ENCODE peak calls at places on chromosome 18, in nine cellular contexts. One of them, this sample, is unnamed.

GRCh38 chr18:65352183-65352582 is 398.6 kb upstream of the CDH7 start:
- DNase-seq in Peyer's patch: no peak
- DNase-seq in mammary epithelial cell: no peak
- DNase-seq in cardiac muscle cell: no peak
- DNase-seq in choroid plexus epithelial cell: no peak
- DNase-seq in heart left ventricle: no peak
- DNase-seq in fibroblast of lung: peak
- DNase-seq in lower leg skin: no peak
- DNase-seq in tibial artery: no peak
- DNase-seq in this sample: no peak

GRCh38 chr18:79360933-79361332 is 34.8 kb upstream of the NFATC1 start:
- DNase-seq in heart left ventricle: no peak
- DNase-seq in fibroblast of lung: no peak
- DNase-seq in cardiac muscle cell: no peak
- DNase-seq in Peyer's patch: no peak
- DNase-seq in choroid plexus epithelial cell: no peak
- DNase-seq in lower leg skin: no peak
- DNase-seq in mammary epithelial cell: no peak
- DNase-seq in tibial artery: no peak
- DNase-seq in this sample: no peak

GRCh38 chr18:70390366-70391090 is 101.7 kb downstream of the SOCS6 start:
- DNase-seq in choroid plexus epithelial cell: no peak
- DNase-seq in fibroblast of lung: no peak
- DNase-seq in tibial artery: no peak
- DNase-seq in Peyer's patch: no peak
- DNase-seq in mammary epithelial cell: no peak
- DNase-seq in cardiac muscle cell: no peak
- DNase-seq in lower leg skin: no peak
- DNase-seq in heart left ventricle: no peak
- DNase-seq in this sample: peak

GRCh38 chr18:39969813-39970494 is 1985.1 kb upstream of the PIK3C3 start:
- DNase-seq in fibroblast of lung: no peak
- DNase-seq in mammary epithelial cell: no peak
- DNase-seq in tibial artery: no peak
- DNase-seq in cardiac muscle cell: no peak
- DNase-seq in Peyer's patch: no peak
- DNase-seq in heart left ventricle: no peak
- DNase-seq in lower leg skin: no peak
- DNase-seq in choroid plexus epithelial cell: peak
- DNase-seq in this sample: no peak

GRCh38 chr18:79397288-79397829 is 1.6 kb downstream of the NFATC1 start:
- DNase-seq in cardiac muscle cell: no peak
- DNase-seq in choroid plexus epithelial cell: no peak
- DNase-seq in Peyer's patch: peak
- DNase-seq in tibial artery: peak
- DNase-seq in lower leg skin: no peak
- DNase-seq in mammary epithelial cell: no peak
- DNase-seq in heart left ventricle: no peak
- DNase-seq in fibroblast of lung: no peak
- DNase-seq in this sample: no peak

GRCh38 chr18:56351911-56352502 is 286.4 kb downstream of the TXNL1 start:
- DNase-seq in heart left ventricle: no peak
- DNase-seq in fibroblast of lung: no peak
- DNase-seq in cardiac muscle cell: no peak
- DNase-seq in tibial artery: no peak
- DNase-seq in Peyer's patch: no peak
- DNase-seq in mammary epithelial cell: peak
- DNase-seq in lower leg skin: no peak
- DNase-seq in choroid plexus epithelial cell: no peak
- DNase-seq in this sample: peak

GRCh38 chr18:53101719-53102118 is 761.7 kb downstream of the DCC start:
- DNase-seq in mammary epithelial cell: no peak
- DNase-seq in fibroblast of lung: no peak
- DNase-seq in choroid plexus epithelial cell: no peak
- DNase-seq in Peyer's patch: no peak
- DNase-seq in tibial artery: no peak
- DNase-seq in cardiac muscle cell: peak
- DNase-seq in lower leg skin: no peak
- DNase-seq in heart left ventricle: no peak
- DNase-seq in this sample: no peak

GRCh38 chr18:63949068-63949737 is at the start of gene HMSD:
- DNase-seq in cardiac muscle cell: peak
- DNase-seq in fibroblast of lung: peak
- DNase-seq in heart left ventricle: peak
- DNase-seq in mammary epithelial cell: peak
- DNase-seq in lower leg skin: peak
- DNase-seq in choroid plexus epithelial cell: peak
- DNase-seq in tibial artery: no peak
- DNase-seq in Peyer's patch: peak
- DNase-seq in this sample: peak

GRCh38 chr18:55421612-55422381 is 166.2 kb downstream of the TCF4 start:
- DNase-seq in fibroblast of lung: peak
- DNase-seq in tibial artery: no peak
- DNase-seq in choroid plexus epithelial cell: no peak
- DNase-seq in cardiac muscle cell: no peak
- DNase-seq in Peyer's patch: no peak
- DNase-seq in heart left ventricle: peak
- DNase-seq in lower leg skin: no peak
- DNase-seq in mammary epithelial cell: peak
- DNase-seq in this sample: peak

GRCh38 chr18:54828986-54829385 is 709 bp downstream of the RAB27B start:
- DNase-seq in fibroblast of lung: no peak
- DNase-seq in lower leg skin: no peak
- DNase-seq in tibial artery: no peak
- DNase-seq in Peyer's patch: no peak
- DNase-seq in mammary epithelial cell: no peak
- DNase-seq in heart left ventricle: no peak
- DNase-seq in choroid plexus epithelial cell: peak
- DNase-seq in cardiac muscle cell: no peak
- DNase-seq in this sample: no peak

GRCh38 chr18:36284671-36285295 is 12.7 kb upstream of the FHOD3 start:
- DNase-seq in fibroblast of lung: peak
- DNase-seq in cardiac muscle cell: peak
- DNase-seq in mammary epithelial cell: peak
- DNase-seq in tibial artery: no peak
- DNase-seq in choroid plexus epithelial cell: peak
- DNase-seq in lower leg skin: no peak
- DNase-seq in heart left ventricle: no peak
- DNase-seq in Peyer's patch: peak
- DNase-seq in this sample: peak

GRCh38 chr18:44848931-44849330 is 168.2 kb downstream of the SETBP1 start:
- DNase-seq in Peyer's patch: no peak
- DNase-seq in fibroblast of lung: peak
- DNase-seq in mammary epithelial cell: no peak
- DNase-seq in cardiac muscle cell: no peak
- DNase-seq in tibial artery: no peak
- DNase-seq in lower leg skin: no peak
- DNase-seq in choroid plexus epithelial cell: peak
- DNase-seq in heart left ventricle: peak
- DNase-seq in this sample: no peak

GRCh38 chr18:76363451-76364120 is 131.5 kb downstream of the ZNF516 start:
- DNase-seq in mammary epithelial cell: no peak
- DNase-seq in fibroblast of lung: peak
- DNase-seq in heart left ventricle: no peak
- DNase-seq in cardiac muscle cell: no peak
- DNase-seq in tibial artery: no peak
- DNase-seq in lower leg skin: peak
- DNase-seq in choroid plexus epithelial cell: peak
- DNase-seq in Peyer's patch: no peak
- DNase-seq in this sample: peak

GRCh38 chr18:55868909-55869308 is 280.9 kb upstream of the TCF4 start:
- DNase-seq in Peyer's patch: no peak
- DNase-seq in lower leg skin: no peak
- DNase-seq in cardiac muscle cell: no peak
- DNase-seq in mammary epithelial cell: peak
- DNase-seq in fibroblast of lung: peak
- DNase-seq in choroid plexus epithelial cell: peak
- DNase-seq in tibial artery: no peak
- DNase-seq in heart left ventricle: no peak
- DNase-seq in this sample: no peak

GRCh38 chr18:48161201-48161910 is 230.9 kb upstream of the SMAD2 start:
- DNase-seq in mammary epithelial cell: peak
- DNase-seq in heart left ventricle: peak
- DNase-seq in lower leg skin: peak
- DNase-seq in tibial artery: peak
- DNase-seq in fibroblast of lung: peak
- DNase-seq in cardiac muscle cell: peak
- DNase-seq in choroid plexus epithelial cell: peak
- DNase-seq in Peyer's patch: peak
- DNase-seq in this sample: peak

GRCh38 chr18:48159816-48160215 is 229.4 kb upstream of the SMAD2 start:
- DNase-seq in tibial artery: peak
- DNase-seq in choroid plexus epithelial cell: no peak
- DNase-seq in mammary epithelial cell: peak
- DNase-seq in fibroblast of lung: no peak
- DNase-seq in heart left ventricle: no peak
- DNase-seq in Peyer's patch: no peak
- DNase-seq in cardiac muscle cell: no peak
- DNase-seq in lower leg skin: peak
- DNase-seq in this sample: no peak

GRCh38 chr18:48161911-48162698 is 231.6 kb upstream of the SMAD2 start:
- DNase-seq in Peyer's patch: no peak
- DNase-seq in fibroblast of lung: no peak
- DNase-seq in tibial artery: no peak
- DNase-seq in lower leg skin: peak
- DNase-seq in heart left ventricle: peak
- DNase-seq in cardiac muscle cell: no peak
- DNase-seq in choroid plexus epithelial cell: peak
- DNase-seq in mammary epithelial cell: peak
- DNase-seq in this sample: no peak

GRCh38 chr18:48158721-48159120 is 228.3 kb upstream of the SMAD2 start:
- DNase-seq in lower leg skin: peak
- DNase-seq in Peyer's patch: no peak
- DNase-seq in cardiac muscle cell: no peak
- DNase-seq in choroid plexus epithelial cell: no peak
- DNase-seq in heart left ventricle: no peak
- DNase-seq in fibroblast of lung: no peak
- DNase-seq in tibial artery: no peak
- DNase-seq in mammary epithelial cell: no peak
- DNase-seq in this sample: no peak

DNA sequence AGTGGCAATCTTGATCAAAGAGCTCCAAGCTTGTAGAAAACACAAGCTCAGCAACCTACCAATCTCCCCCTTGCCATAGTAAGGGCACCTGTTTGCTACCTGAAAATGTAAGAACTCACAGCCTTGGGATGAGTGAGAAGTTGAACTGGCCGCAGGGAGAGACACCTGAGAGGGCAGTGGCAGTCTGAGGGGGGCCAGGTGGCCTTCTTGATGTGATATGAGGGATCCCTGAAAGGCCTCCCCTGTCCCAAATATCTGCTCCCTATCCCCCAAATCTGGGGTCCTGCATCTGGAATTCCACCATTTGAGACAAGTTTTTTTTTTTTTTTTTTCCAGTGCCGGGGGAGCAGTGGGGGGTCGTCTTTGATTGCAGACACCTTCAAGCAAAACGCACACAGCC is 230.2 kb upstream of the SMAD2 start:
- DNase-seq in heart left ventricle: no peak
- DNase-seq in tibial artery: peak
- DNase-seq in lower leg skin: peak
- DNase-seq in mammary epithelial cell: no peak
- DNase-seq in cardiac muscle cell: no peak
- DNase-seq in choroid plexus epithelial cell: no peak
- DNase-seq in Peyer's patch: no peak
- DNase-seq in fibroblast of lung: no peak
- DNase-seq in this sample: no peak
- H3K4me3 ChIP-seq in heart left ventricle: peak
- H3K4me3 ChIP-seq in tibial artery: peak
- H3K4me3 ChIP-seq in lower leg skin: no peak
- H3K4me3 ChIP-seq in mammary epithelial cell: peak
- H3K4me3 ChIP-seq in cardiac muscle cell: no peak
- H3K4me3 ChIP-seq in choroid plexus epithelial cell: peak
- H3K4me3 ChIP-seq in Peyer's patch: no peak
- H3K4me3 ChIP-seq in fibroblast of lung: peak
- H3K4me3 ChIP-seq in this sample: peak

GRCh38 chr18:3885209-3885792 is 435.3 kb downstream of the TGIF1 start:
- DNase-seq in cardiac muscle cell: no peak
- DNase-seq in lower leg skin: no peak
- DNase-seq in choroid plexus epithelial cell: no peak
- DNase-seq in tibial artery: no peak
- DNase-seq in Peyer's patch: no peak
- DNase-seq in mammary epithelial cell: no peak
- DNase-seq in fibroblast of lung: no peak
- DNase-seq in heart left ventricle: no peak
- DNase-seq in this sample: no peak
- TF ChIP-seq CTCF in cardiac muscle cell: peak
- TF ChIP-seq CTCF in lower leg skin: no peak
- TF ChIP-seq CTCF in choroid plexus epithelial cell: peak
- TF ChIP-seq CTCF in tibial artery: no peak
- TF ChIP-seq CTCF in Peyer's patch: peak
- TF ChIP-seq CTCF in mammary epithelial cell: peak
- TF ChIP-seq CTCF in fibroblast of lung: peak
- TF ChIP-seq CTCF in heart left ventricle: no peak
- TF ChIP-seq CTCF in this sample: peak

GRCh38 chr18:2302628-2303516 is 268.4 kb downstream of the METTL4 start:
- DNase-seq in Peyer's patch: no peak
- DNase-seq in lower leg skin: no peak
- DNase-seq in cardiac muscle cell: no peak
- DNase-seq in choroid plexus epithelial cell: peak
- DNase-seq in mammary epithelial cell: peak
- DNase-seq in tibial artery: no peak
- DNase-seq in fibroblast of lung: no peak
- DNase-seq in heart left ventricle: no peak
- DNase-seq in this sample: peak
- H3K4me3 ChIP-seq in Peyer's patch: no peak
- H3K4me3 ChIP-seq in lower leg skin: no peak
- H3K4me3 ChIP-seq in cardiac muscle cell: no peak
- H3K4me3 ChIP-seq in choroid plexus epithelial cell: peak
- H3K4me3 ChIP-seq in mammary epithelial cell: no peak
- H3K4me3 ChIP-seq in tibial artery: no peak
- H3K4me3 ChIP-seq in fibroblast of lung: no peak
- H3K4me3 ChIP-seq in heart left ventricle: no peak
- H3K4me3 ChIP-seq in this sample: no peak

GRCh38 chr18:48932462-48932818 is 18.3 kb downstream of the SMAD7 start:
- DNase-seq in cardiac muscle cell: no peak
- DNase-seq in mammary epithelial cell: no peak
- DNase-seq in Peyer's patch: no peak
- DNase-seq in fibroblast of lung: no peak
- DNase-seq in heart left ventricle: no peak
- DNase-seq in choroid plexus epithelial cell: no peak
- DNase-seq in tibial artery: peak
- DNase-seq in lower leg skin: no peak
- DNase-seq in this sample: no peak

GRCh38 chr18:48929951-48930713 is 20.6 kb downstream of the SMAD7 start:
- DNase-seq in lower leg skin: no peak
- DNase-seq in Peyer's patch: peak
- DNase-seq in choroid plexus epithelial cell: peak
- DNase-seq in tibial artery: no peak
- DNase-seq in heart left ventricle: peak
- DNase-seq in mammary epithelial cell: no peak
- DNase-seq in fibroblast of lung: peak
- DNase-seq in cardiac muscle cell: peak
- DNase-seq in this sample: peak

GRCh38 chr18:48932822-48933510 is 17.8 kb downstream of the SMAD7 start:
- DNase-seq in lower leg skin: peak
- DNase-seq in Peyer's patch: no peak
- DNase-seq in cardiac muscle cell: no peak
- DNase-seq in tibial artery: peak
- DNase-seq in heart left ventricle: peak
- DNase-seq in choroid plexus epithelial cell: peak
- DNase-seq in fibroblast of lung: no peak
- DNase-seq in mammary epithelial cell: no peak
- DNase-seq in this sample: peak

GRCh38 chr18:48930926-48931325 is 19.8 kb downstream of the SMAD7 start:
- DNase-seq in lower leg skin: no peak
- DNase-seq in Peyer's patch: no peak
- DNase-seq in cardiac muscle cell: no peak
- DNase-seq in tibial artery: no peak
- DNase-seq in choroid plexus epithelial cell: no peak
- DNase-seq in heart left ventricle: no peak
- DNase-seq in fibroblast of lung: no peak
- DNase-seq in mammary epithelial cell: no peak
- DNase-seq in this sample: no peak

GRCh38 chr18:48931680-48932461 is 18.9 kb downstream of the SMAD7 start:
- DNase-seq in mammary epithelial cell: no peak
- DNase-seq in cardiac muscle cell: no peak
- DNase-seq in heart left ventricle: no peak
- DNase-seq in choroid plexus epithelial cell: no peak
- DNase-seq in lower leg skin: no peak
- DNase-seq in fibroblast of lung: no peak
- DNase-seq in Peyer's patch: no peak
- DNase-seq in tibial artery: peak
- DNase-seq in this sample: no peak
- TF ChIP-seq CTCF in mammary epithelial cell: no peak
- TF ChIP-seq CTCF in cardiac muscle cell: no peak
- TF ChIP-seq CTCF in heart left ventricle: no peak
- TF ChIP-seq CTCF in choroid plexus epithelial cell: no peak
- TF ChIP-seq CTCF in lower leg skin: no peak
- TF ChIP-seq CTCF in fibroblast of lung: no peak
- TF ChIP-seq CTCF in Peyer's patch: no peak
- TF ChIP-seq CTCF in tibial artery: no peak
- TF ChIP-seq CTCF in this sample: no peak